ENCODE peak calls at places on chromosome 18, in eight cellular contexts. X is lower lobe of right lung, Q is mucosa of descending colon, S is tibial artery, A is cardiac fibroblast, Y is fibroblast of lung, K is endodermal cell, B is retinal pigment epithelial cell. O is an unnamed sample.

GRCh38 chr18:6547476-6547875 is 132.8 kb upstream of the L3MBTL4 start:
- DNase-seq in X (no peak), Q (no peak), S (no peak), A (no peak), Y (no peak), K (no peak), B (no peak), O (no peak)

GRCh38 chr18:31711365-31712035 is 27.1 kb upstream of the B4GALT6 start:
- DNase-seq in X (no peak), Q (no peak), S (no peak), A (no peak), Y (no peak), K (no peak), B (no peak), O (no peak)

GRCh38 chr18:11145413-11146191 is 3.8 kb downstream of the PIEZO2 start:
- DNase-seq in X (no peak), Q (no peak), S (no peak), A (no peak), Y (no peak), K (no peak), B (no peak), O (no peak)

GRCh38 chr18:23563377-23564043 is 22.8 kb downstream of the NPC1 start:
- DNase-seq in X (no peak), Q (no peak), S (no peak), A (peak; percentile 64), Y (peak; percentile 74), K (no peak), B (no peak), O (no peak)

GRCh38 chr18:56639094-56639361 is 636 bp upstream of the TXNL1 start:
- DNase-seq in X (no peak), Q (no peak), S (no peak), A (no peak), Y (no peak), K (no peak), B (no peak), O (no peak)

GRCh38 chr18:21243041-21243431 is 1.0 kb downstream of the GREB1L start:
- DNase-seq in X (no peak), Q (no peak), S (no peak), A (peak; percentile 28), Y (peak; percentile 38), K (peak; percentile 62), B (no peak), O (no peak)

GRCh38 chr18:59540819-59541218 is 156.4 kb downstream of the CCBE1 start:
- DNase-seq in X (no peak), Q (no peak), S (no peak), A (peak; percentile 80), Y (no peak), K (no peak), B (no peak), O (no peak)

GRCh38 chr18:63236990-63237389 is 82.6 kb downstream of the BCL2 start:
- DNase-seq in X (peak; percentile 62), Q (no peak), S (peak; percentile 75), A (no peak), Y (no peak), K (no peak), B (no peak), O (no peak)

GRCh38 chr18:75275226-75275625 is 64.6 kb downstream of the TSHZ1 start:
- DNase-seq in X (no peak), Q (no peak), S (no peak), A (no peak), Y (no peak), K (no peak), B (no peak), O (no peak)

GRCh38 chr18:26654173-26655009 is 106.0 kb upstream of the KCTD1 start:
- DNase-seq in X (no peak), Q (no peak), S (no peak), A (no peak), Y (no peak), K (no peak), B (no peak), O (no peak)

GRCh38 chr18:50788284-50788683 is 31.5 kb downstream of the MRO start:
- DNase-seq in X (no peak), Q (no peak), S (no peak), A (no peak), Y (no peak), K (peak; percentile 67), B (no peak), O (no peak)

GRCh38 chr18:73690222-73690621 is 457.4 kb downstream of the FBXO15 start:
- DNase-seq in X (no peak), Q (no peak), S (no peak), A (no peak), Y (no peak), K (peak; percentile 69), B (no peak), O (no peak)

GRCh38 chr18:54223568-54224241 is 764 bp downstream of the MBD2 start:
- DNase-seq in X (peak; percentile 63), Q (peak; percentile 67), S (no peak), A (peak; percentile 93), Y (peak; percentile 94), K (peak; percentile 74), B (peak; percentile 68), O (peak; percentile 75)

GRCh38 chr18:45967007-45967706 is at the start of gene EPG5:
- DNase-seq in X (peak; percentile 98), Q (peak; percentile 98), S (peak; percentile 97), A (peak; percentile 96), Y (peak; percentile 97), K (peak; percentile 100), B (peak; percentile 88), O (peak; percentile 96)

GRCh38 chr18:45962461-45962860 is 4.7 kb downstream of the EPG5 start:
- DNase-seq in X (no peak), Q (no peak), S (no peak), A (peak; percentile 87), Y (peak; percentile 94), K (no peak), B (peak; percentile 85), O (no peak)

GRCh38 chr18:45958730-45959129 is 8.4 kb downstream of the EPG5 start:
- DNase-seq in X (no peak), Q (no peak), S (no peak), A (peak; percentile 45), Y (peak; percentile 59), K (no peak), B (no peak), O (no peak)

GRCh38 chr18:45958027-45958426 is 9.1 kb downstream of the EPG5 start:
- DNase-seq in X (no peak), Q (no peak), S (no peak), A (no peak), Y (no peak), K (no peak), B (no peak), O (no peak)

DNA sequence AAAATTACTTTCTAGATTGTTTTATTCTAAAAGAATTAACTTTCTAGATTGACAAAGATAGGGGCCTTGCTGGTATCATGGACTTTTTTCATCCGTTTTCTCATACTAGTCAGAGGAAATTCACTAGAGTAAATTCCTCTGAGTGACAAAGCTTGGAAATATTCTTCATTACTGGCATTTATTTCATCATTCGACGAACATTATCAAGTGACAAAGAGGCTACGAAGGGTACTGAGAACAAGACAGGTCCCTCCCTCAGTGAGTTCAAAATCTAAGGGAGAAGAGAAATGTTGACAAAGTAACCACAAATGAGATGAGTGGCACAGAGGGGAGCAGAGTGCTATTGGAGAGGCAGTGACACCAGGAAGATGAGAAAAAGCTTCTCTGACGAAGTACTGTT is 4.3 kb downstream of the EPG5 start:
- DNase-seq in X (no peak), Q (no peak), S (no peak), A (peak; percentile 89), Y (peak; percentile 85), K (no peak), B (no peak), O (no peak)
- H3K4me3 ChIP-seq in X (no peak overlapping the region), Q (no peak overlapping the region), S (no peak overlapping the region), A (no peak overlapping the region), Y (no peak overlapping the region), K (no peak overlapping the region), B (no peak overlapping the region), O (no peak overlapping the region)

DNA sequence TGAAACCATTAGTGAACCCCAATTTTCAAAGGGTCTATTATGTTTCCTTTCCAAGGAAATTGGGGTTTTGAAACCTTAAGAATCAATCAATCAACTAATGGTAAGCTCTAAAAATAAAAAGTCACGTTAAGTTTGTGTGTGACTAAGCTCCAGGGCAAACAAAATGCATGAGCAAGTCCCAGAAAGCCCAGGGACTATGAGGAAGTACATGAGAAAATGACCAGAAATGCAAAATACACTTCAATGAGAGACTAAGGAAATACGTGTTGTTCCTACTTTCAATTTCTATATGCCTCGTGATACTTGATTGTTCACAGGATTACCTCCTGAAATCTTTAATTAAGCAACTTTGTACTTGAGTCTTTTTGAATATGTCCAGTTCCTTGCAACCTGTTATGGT is 684.4 kb upstream of the SYT4 start:
- DNase-seq in X (no peak), Q (no peak), S (no peak), A (no peak), Y (no peak), K (no peak), B (no peak), O (no peak)
- H3K4me3 ChIP-seq in X (no peak overlapping the region), Q (no peak overlapping the region), S (no peak overlapping the region), A (no peak overlapping the region), Y (no peak overlapping the region), K (no peak overlapping the region), B (no peak overlapping the region), O (no peak overlapping the region)

DNA sequence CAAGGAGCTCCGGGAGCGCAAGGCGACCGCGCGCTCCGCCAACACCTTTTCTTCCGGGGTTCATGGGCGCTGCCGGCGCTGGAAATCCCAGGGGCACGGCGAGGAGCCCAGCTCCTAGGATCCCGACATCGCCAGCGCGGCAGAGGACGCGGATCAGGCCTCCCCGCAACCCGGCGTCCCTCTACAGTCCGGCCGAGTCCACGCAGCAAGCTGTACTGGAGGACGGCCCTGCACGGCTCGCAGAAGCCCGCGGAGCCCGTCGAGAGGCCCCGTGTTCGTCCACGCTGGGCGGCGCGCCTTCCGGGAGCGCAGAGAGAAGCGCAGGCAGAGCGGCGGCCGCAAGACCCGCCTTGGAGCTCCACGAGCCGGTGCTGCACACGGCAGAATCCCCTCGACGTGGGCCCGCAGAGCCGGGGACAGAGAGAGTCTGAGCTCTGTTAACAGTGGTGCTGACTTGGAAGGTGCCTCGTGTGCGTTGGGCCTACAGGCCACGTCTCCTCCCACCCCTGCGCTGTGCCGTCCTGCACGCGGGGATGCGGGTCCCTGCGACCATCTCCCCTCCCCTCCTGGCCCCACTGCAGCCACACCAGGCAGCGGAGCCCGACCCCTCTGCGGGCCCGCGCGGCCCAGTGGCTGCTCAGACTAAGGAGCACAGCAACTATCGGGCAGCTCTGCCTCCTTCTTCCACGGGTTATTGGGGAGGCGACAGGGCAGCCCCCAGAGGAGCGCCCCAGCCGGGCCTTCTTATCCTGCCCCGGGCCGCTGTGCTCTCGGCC is 28.1 kb upstream of the PTPN2 start:
- DNase-seq in X (no peak), Q (no peak), S (no peak), A (no peak), Y (no peak), K (peak; percentile 54), B (no peak), O (no peak)
- H3K4me3 ChIP-seq in X (peak overlapping the region; percentile 53), Q (no peak overlapping the region), S (no peak overlapping the region), A (no peak overlapping the region), Y (no peak overlapping the region), K (no peak overlapping the region), B (peak overlapping the region; percentile 39), O (peak overlapping the region; percentile 62)

DNA sequence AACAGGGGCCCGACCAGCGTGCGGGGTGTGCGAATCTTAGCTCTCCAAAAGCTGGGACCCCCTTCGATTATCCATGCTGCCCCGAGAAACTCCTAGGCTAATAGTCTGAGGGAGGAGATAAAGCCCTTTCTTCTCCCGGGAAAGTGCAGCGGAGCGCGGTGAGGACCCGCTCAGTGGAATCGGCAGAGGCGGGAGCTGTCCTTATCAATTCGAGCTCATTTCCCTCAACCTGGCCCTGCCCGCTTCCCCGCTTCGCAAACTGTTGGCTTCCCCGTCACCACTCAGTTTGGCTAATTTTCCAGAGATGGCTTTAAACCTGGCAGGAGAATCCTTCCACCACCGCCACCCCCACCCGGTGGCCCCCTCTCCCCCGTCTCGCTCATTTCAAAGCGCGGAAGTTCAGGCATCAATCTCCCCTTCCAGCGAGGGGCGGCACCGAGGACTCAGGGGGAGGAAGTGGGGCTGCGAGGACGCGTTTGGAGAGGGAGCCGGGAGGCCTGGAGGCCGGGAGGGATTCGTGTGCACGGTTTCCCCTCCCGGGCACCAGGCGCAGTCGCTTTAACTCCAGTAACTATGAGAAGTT is 1.6 kb downstream of the KLHL14 start:
- DNase-seq in X (no peak), Q (peak; percentile 33), S (no peak), A (no peak), Y (peak; percentile 18), K (peak; percentile 81), B (no peak), O (no peak)
- H3K4me3 ChIP-seq in X (peak overlapping the region; percentile 47), Q (no peak overlapping the region), S (peak overlapping the region; percentile 52), A (no peak overlapping the region), Y (no peak overlapping the region), K (peak overlapping the region; percentile 82), B (peak overlapping the region; percentile 52), O (peak overlapping the region; percentile 67)